ENCODE peak calls at places on chromosomes 16 and 17, in six cellular contexts. F is heart left ventricle, X is sigmoid colon, M is right lobe of liver, N is stomach, W is erythroblast. E is an unnamed sample.

GRCh38 chr16:66271074-66272060 is 95.1 kb upstream of the CDH5 start:
- DNase-seq in F (no peak), X (no peak), M (no peak), W (no peak), N (no peak), E (no peak)

GRCh38 chr17:16866436-16866835 is 105.5 kb downstream of the TNFRSF13B start:
- DNase-seq in N (no peak), W (no peak), X (no peak), F (no peak), M (no peak), E (no peak)

GRCh38 chr16:64900029-64900428 is 221.8 kb downstream of the CDH11 start:
- DNase-seq in F (no peak), N (no peak), W (no peak), M (no peak), X (no peak), E (no peak)

GRCh38 chr17:27559996-27560481 is 70.9 kb upstream of the LGALS9 start:
- DNase-seq in N (peak; percentile 53), W (no peak), M (no peak), X (peak; percentile 74), F (peak; percentile 83), E (peak; percentile 96)

GRCh38 chr16:86044241-86044671 is 145.3 kb downstream of the IRF8 start:
- DNase-seq in W (peak; percentile 74), N (peak; percentile 31), M (no peak), X (peak; percentile 78), F (no peak), E (peak; percentile 36)

GRCh38 chr17:77842148-77842905 is 116.2 kb upstream of the TNRC6C start:
- DNase-seq in M (no peak), X (peak; percentile 54), F (no peak), N (no peak), W (no peak), E (peak; percentile 39)

GRCh38 chr17:74864297-74864865 is 4.7 kb upstream of the GRIN2C start:
- DNase-seq in M (no peak), X (no peak), F (no peak), N (no peak), W (no peak), E (no peak)

GRCh38 chr17:4381690-4382671 is 15.5 kb upstream of the UBE2G1 start:
- DNase-seq in N (no peak), F (no peak), X (no peak), M (no peak), W (no peak), E (no peak)

GRCh38 chr16:71423016-71423415 is 18.8 kb downstream of the TLE7 start:
- DNase-seq in N (no peak), M (no peak), X (no peak), F (no peak), W (no peak), E (no peak)

DNA sequence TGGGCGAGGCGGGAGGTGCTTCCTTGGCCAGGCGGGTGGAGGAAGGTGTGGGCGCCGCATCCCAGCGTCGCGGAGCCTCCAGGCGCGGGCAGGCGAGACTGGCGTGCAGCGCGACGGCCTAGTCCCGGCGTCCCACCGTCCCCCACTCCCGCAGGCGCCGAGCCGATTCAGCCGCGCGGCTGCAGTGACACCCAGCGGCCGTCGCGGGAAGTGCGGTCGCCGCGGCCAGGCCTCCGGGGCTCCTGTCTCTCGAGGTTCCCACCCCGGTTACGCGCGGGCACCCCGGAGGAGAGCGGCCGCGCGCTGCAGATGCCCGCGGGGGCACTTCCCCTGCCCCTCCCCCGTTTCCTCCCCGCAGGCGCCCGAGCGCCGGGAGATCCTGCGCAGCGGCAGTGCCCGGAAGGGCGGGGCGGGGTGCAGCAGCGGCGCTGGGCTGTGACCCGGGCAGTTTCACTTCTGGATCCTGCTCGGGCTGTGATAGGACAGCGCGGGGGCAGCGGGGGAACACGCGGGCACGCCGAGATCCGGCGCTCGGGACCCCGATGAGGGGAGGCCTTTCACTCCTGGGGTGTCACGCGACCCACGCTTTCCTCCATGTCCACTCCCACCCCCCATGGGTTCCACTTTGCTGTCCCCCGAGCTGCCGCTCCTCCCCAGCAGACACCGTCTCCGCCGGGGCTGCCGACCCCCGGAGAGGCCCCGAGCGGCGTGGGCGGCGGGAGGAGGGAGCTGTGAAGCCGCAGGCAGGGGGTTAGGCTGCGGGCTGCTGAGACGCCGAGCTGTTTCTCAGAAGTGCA is 16.6 kb downstream of the GRB7 start:
- DNase-seq in N (peak; percentile 96), M (peak; percentile 97), W (peak; percentile 93), F (peak; percentile 95), X (peak; percentile 95), E (peak; percentile 69)
- TF ChIP-seq POLR2A in N (no peak), M (peak; percentile 76), W (peak; percentile 81), F (peak; percentile 67), X (peak; percentile 66), E (peak; percentile 62)

DNA sequence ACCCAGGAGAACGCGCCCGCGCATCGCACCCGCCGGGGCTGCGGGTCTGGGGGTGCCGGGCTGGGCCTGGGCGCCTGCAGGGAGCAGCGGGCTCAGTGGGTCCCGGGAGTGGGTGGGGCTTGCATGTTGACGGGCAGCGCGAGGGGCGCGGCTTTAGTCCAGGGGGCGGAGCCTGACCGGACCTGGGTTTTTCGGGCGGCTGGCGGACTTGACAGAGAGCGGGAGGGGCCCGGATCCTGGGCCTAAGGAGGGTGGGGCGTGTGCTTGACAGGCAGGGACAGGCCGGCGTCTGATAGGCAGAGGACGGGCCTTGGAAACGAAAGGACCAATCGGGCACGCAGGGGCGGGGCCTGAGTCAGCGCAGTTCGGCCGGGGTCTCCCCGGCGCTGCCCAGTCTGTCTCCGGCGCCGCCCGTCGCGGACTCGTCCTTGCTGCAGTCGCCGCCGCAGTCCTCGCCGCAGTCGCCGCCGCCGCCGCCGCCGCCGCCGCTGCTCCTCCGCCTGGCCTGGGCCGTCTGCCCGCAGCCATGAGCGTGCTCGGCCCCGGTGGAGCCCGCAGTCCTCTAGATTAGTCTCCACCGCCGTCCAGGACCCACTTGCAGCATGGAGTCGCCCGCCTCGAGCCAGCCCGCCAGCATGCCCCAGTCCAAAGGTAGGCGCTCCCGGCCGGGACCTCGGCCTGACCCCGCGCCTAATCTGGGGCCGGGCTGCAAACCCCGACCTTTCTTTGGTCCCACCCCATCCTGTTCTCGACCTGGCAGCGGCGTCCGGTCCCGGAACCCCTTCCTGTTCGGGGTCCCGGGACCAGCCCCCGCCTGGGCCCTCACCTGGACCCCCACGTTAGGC is at the start of gene MAP2K3:
- DNase-seq in X (peak; percentile 100), W (peak; percentile 99), N (peak; percentile 100), F (peak; percentile 99), M (peak; percentile 100), E (peak; percentile 99)
- TF ChIP-seq POLR2A in X (peak; percentile 31), W (peak; percentile 82), N (no peak), F (peak; percentile 99), M (peak; percentile 100), E (peak; percentile 82)

DNA sequence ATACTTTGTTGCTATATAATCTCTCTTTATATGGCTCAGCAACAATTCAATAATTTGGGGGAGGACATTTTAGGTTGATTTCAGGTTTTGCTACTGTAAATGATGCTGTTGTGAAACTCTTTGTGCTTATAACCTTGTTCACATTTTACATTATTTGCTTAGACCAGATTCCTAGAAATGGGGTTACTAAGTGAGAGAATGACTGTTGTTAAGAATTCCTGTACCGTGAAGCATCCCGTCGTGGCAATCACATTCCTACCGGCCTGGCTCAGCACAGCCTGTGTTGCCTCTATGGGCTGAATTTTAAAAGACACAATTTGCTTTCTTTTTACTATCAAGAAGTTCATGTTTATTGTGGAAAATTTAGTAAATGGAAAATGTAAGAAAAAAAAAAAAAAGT is 31.4 kb downstream of the B9D1 start:
- DNase-seq in W (no peak), F (no peak), X (peak; percentile 60), N (peak; percentile 22), M (no peak), E (no peak)
- TF ChIP-seq POLR2A in W (no peak), F (no peak), X (no peak), N (no peak), M (no peak), E (no peak)

GRCh38 chr17:7841622-7842379 is 7.8 kb downstream of the KDM6B start:
- DNase-seq in F (peak; percentile 94), W (peak; percentile 94), N (peak; percentile 91), X (peak; percentile 97), M (peak; percentile 93), E (peak; percentile 92)
- TF ChIP-seq POLR2A in F (peak; percentile 3), W (peak; percentile 5), N (no peak), X (no peak), M (peak; percentile 29), E (peak; percentile 53)

E was measured in endothelial cell of umbilical vein.